ENCODE peak calls at places on chromosomes 12 and 14, in nine cellular contexts. D is aorta, H is spleen, Z is neural progenitor cell, V is endothelial cell of umbilical vein, I is PC-3, Q is heart left ventricle, W is fibroblast of lung, E is small intestine. C is an unnamed sample. For H3K4me1, the result is how much of the 10 kb centered on the place peaks cover.

GRCh38 chr14:37090026-37090425 is 82.4 kb downstream of the SLC25A21 start:
- DNase-seq in D (no peak), H (no peak), Z (no peak), V (no peak), I (no peak), Q (no peak), W (no peak), E (no peak), C (no peak)

GRCh38 chr14:74671789-74672188 is 41.1 kb downstream of the AREL1 start:
- DNase-seq in D (peak), H (no peak), Z (no peak), V (peak), I (peak), Q (no peak), W (peak), E (no peak), C (no peak)

GRCh38 chr12:116320839-116321238 is 43.3 kb upstream of the MED13L start:
- DNase-seq in D (no peak), H (no peak), Z (no peak), V (no peak), I (peak), Q (peak), W (peak), E (no peak), C (no peak)

GRCh38 chr12:12872934-12873275 is 18.5 kb upstream of the GPRC5A start:
- DNase-seq in D (no peak), H (no peak), Z (no peak), V (peak), I (peak), Q (no peak), W (no peak), E (no peak), C (no peak)

GRCh38 chr12:42262271-42262670 is 24.2 kb upstream of the YAF2 start:
- DNase-seq in D (no peak), H (no peak), Z (no peak), V (no peak), I (no peak), Q (no peak), W (no peak), E (no peak), C (no peak)

GRCh38 chr12:69161835-69162234 is 77.5 kb upstream of the CPSF6 start:
- DNase-seq in D (no peak), H (no peak), Z (peak), V (no peak), I (no peak), Q (no peak), W (peak), E (no peak), C (no peak)

GRCh38 chr12:6605425-6606330 is 1.5 kb downstream of the CHD4 start:
- DNase-seq in D (no peak), H (no peak), Z (peak), V (peak), I (peak), Q (peak), W (no peak), E (peak), C (no peak)

GRCh38 chr14:26867171-26867757 is 269.4 kb upstream of the NOVA1 start:
- DNase-seq in D (no peak), H (no peak), Z (peak), V (no peak), I (peak), Q (no peak), W (no peak), E (no peak), C (no peak)

GRCh38 chr14:104688755-104689619 is at the start of gene INF2:
- DNase-seq in D (no peak), H (peak), Z (peak), V (peak), I (peak), Q (peak), W (peak), E (peak), C (peak)

DNA sequence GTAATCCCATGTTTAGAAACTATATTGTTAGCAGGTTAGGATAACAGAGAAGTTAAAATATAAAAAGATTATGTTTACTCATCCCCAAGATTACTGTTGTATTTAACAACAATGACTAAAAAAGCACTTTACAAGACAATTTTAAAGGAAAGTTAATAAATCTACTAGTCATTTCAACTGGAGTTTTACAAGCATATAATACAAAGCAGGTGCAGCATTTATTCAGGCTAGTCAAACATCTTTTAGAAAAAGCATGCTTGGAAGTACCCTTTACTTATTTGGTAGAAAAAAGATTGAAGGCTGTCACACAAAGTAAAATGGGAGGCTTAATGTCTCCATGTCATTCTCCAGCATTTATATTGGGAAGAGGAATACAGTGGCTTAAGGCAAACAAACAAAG is 80.6 kb downstream of the HEATR5A start:
- DNase-seq in D (no peak), H (no peak), Z (no peak), V (no peak), I (peak), Q (no peak), W (no peak), E (no peak), C (no peak)
- H3K27ac ChIP-seq in D (no peak), H (no peak), Z (no peak), V (no peak), I (peak), Q (no peak), W (no peak), E (no peak), C (no peak)

GRCh38 chr12:82132390-82132789 is 225.8 kb downstream of the CCDC59 start:
- DNase-seq in D (no peak), H (no peak), Z (no peak), V (no peak), I (no peak), Q (no peak), W (no peak), E (no peak), C (no peak)

DNA sequence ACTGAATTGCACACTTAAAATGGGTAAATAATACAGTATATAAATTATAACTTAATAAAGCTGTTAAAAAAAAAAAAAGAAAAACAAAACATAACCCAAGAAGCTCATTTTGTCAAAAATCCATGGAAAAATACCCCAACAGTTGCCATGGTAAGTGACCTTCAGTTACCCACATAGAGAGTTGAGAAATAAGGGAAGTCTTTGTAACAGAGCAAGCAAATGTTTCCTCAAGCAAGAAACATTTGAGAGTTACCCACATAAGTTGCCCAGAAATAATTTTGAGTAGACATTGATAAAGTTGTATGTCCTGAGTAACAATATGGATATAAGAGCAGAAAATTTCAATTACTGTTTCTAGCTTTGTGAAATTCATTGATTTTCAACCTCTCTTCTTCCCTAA is 227.4 kb downstream of the CCDC59 start:
- DNase-seq in D (no peak), H (no peak), Z (no peak), V (no peak), I (no peak), Q (no peak), W (no peak), E (no peak), C (no peak)
- H3K4me1 ChIP-seq in D (under half), H (under half), Z (under half), V (under half), I (under half), Q (under half), W (under half), E (under half), C (under half)

GRCh38 chr12:101055940-101056339 is 154.1 kb downstream of the SLC5A8 start:
- DNase-seq in D (no peak), H (no peak), Z (no peak), V (no peak), I (no peak), Q (no peak), W (no peak), E (no peak), C (no peak)

GRCh38 chr12:101053203-101053602 is 156.8 kb downstream of the SLC5A8 start:
- DNase-seq in D (no peak), H (no peak), Z (no peak), V (no peak), I (no peak), Q (no peak), W (no peak), E (no peak), C (no peak)

GRCh38 chr12:101050631-101051030 is 159.4 kb downstream of the SLC5A8 start:
- DNase-seq in D (no peak), H (no peak), Z (no peak), V (no peak), I (no peak), Q (no peak), W (peak), E (no peak), C (no peak)

GRCh38 chr12:101051151-101051550 is 158.9 kb downstream of the SLC5A8 start:
- DNase-seq in D (no peak), H (no peak), Z (no peak), V (no peak), I (no peak), Q (no peak), W (no peak), E (no peak), C (no peak)

DNA sequence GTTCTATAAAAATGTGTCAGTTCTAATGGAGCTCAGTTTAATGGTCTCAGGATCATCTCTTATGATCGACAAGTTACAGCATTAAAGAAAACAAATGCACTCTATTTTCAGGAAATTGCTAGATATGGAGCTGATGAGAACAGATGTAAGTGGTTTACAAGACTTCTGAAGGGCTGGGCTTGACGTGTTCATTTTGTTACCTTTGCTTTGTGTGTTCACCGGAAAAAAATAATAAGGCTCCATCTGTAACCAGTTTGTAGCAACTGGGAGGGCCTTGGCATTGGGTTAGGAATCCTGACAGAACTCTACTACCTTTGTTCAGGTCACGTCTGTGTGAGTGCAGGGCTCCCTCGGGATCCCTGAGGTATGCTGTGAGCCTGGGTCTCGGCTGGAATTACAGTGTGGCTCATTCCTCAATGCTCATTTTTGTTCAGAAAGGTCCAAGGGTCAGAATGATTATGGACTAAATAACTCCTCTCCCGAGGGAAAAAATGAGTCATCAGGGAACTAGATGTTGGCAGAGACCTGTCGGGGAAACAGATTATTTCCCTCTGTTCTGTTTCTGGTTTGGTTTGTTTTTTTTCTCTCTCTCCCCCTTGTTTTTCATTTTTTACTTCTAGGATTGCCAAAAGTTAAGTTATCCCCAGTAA is 158.0 kb downstream of the SLC5A8 start:
- DNase-seq in D (no peak), H (no peak), Z (no peak), V (peak), I (peak), Q (no peak), W (peak), E (peak), C (no peak)
- H3K27ac ChIP-seq in D (peak), H (no peak), Z (no peak), V (no peak), I (peak), Q (no peak), W (no peak), E (peak), C (no peak)

GRCh38 chr14:95476747-95477146 is 39.7 kb downstream of the SYNE3 start:
- DNase-seq in D (no peak), H (no peak), Z (no peak), V (no peak), I (no peak), Q (no peak), W (no peak), E (no peak), C (no peak)

GRCh38 chr14:95478309-95478708 is 38.1 kb downstream of the SYNE3 start:
- DNase-seq in D (peak), H (no peak), Z (no peak), V (no peak), I (no peak), Q (peak), W (no peak), E (no peak), C (no peak)

GRCh38 chr14:95475540-95476240 is 40.8 kb downstream of the SYNE3 start:
- DNase-seq in D (peak), H (no peak), Z (no peak), V (no peak), I (no peak), Q (no peak), W (no peak), E (no peak), C (no peak)

GRCh38 chr14:95478818-95479217 is 37.6 kb downstream of the SYNE3 start:
- DNase-seq in D (no peak), H (no peak), Z (no peak), V (no peak), I (no peak), Q (no peak), W (no peak), E (no peak), C (no peak)

DNA sequence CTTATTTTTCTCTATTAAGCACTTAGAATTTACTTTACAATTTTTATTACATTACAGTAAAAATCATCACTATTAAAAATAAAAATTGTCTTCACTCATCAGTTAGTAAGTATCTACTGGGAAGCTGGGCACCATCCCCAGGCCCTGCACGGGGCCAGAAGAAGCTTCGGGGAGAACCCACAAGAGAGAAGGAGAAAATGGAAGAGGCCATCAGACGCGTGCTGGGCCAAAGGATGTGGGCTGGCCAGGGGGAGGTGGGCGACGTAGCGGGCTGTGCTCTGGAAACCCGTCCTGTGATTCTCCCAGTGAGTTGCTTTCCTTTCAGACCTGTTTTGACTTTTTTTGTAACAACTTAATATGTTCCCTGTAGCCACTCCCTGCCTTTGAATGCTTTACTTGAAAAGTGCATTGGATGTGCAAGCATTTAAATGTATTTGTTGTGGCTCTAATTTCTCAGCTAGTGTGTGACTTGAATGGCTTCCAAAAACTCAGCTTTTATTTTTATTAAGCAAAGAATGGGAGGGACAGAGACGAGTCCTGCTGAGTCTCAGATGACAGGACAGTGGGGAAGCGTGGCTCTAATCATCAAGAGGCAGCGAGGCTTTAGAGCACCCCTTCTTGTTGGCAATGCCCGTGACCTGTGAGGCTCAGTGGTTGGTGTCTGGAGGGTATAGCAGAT is 38.9 kb downstream of the SYNE3 start:
- DNase-seq in D (peak), H (no peak), Z (no peak), V (no peak), I (peak), Q (no peak), W (no peak), E (no peak), C (no peak)
- H3K4me1 ChIP-seq in D (under half), H (under half), Z (under half), V (under half), I (under half), Q (under half), W (under half), E (under half), C (under half)

DNA sequence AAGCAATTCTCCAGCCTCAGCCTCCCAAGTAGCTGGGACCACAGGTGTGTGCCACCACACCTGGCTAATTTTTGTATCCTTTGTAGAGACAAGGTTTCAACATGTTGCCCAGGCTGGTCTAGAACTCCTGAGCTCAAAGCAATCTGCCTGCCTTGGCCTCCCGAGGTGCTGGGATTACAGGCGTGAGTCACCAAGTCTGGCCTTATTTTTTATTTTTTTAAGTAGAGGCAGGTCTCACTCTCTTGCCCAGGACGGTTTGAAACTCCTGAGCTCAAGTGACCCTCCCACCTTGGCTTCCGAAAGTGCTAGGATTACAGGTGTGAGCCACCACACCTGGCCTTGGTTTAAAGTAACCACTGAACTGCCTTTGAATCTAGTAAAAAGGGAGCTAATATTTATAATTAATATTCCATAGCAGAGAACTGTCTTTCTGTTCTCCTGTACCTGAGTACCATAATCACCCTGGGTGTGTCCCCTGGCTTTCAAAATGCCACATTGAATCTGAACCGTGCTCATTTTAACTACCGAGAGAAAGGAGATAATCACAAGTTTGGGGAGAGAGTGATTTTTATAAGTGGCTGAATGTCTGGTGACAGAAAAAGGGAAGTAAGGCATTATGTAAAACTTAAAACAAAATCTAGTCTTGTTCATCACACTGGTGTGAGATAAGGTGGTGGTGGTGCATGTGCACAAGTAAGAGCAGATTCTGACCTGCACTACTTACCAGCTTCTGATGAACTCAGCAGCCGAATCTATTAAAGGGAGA is 56.6 kb downstream of the SPPL3 start:
- DNase-seq in D (no peak), H (no peak), Z (no peak), V (no peak), I (peak), Q (no peak), W (no peak), E (peak), C (no peak)
- H3K27ac ChIP-seq in D (no peak), H (peak), Z (no peak), V (no peak), I (no peak), Q (no peak), W (no peak), E (peak), C (no peak)

C was measured in neuronal stem cell.